ENCODE peak calls at places on chromosomes 4 and X, in seven cellular contexts. P is neural progenitor cell, E is neuronal stem cell, J is mammary epithelial cell, G is GM23248, B is IMR-90, V is kidney. U is an unnamed sample.
A peak's percentile ranks its signal among the peaks of the same experiment; 100 is the strongest.

GRCh38 chr4:23818097-23818648 is 71.7 kb downstream of the PPARGC1A start:
- DNase-seq in P (no peak), E (no peak), J (no peak), G (no peak), B (peak; percentile 32), V (no peak), U (no peak)

GRCh38 chrX:25858273-25858880 is 279.8 kb upstream of the MAGEB18 start:
- DNase-seq in P (no peak), E (no peak), J (no peak), G (no peak), B (no peak), V (no peak), U (no peak)

GRCh38 chrX:17433965-17434364 is 59.0 kb downstream of the NHS start:
- DNase-seq in P (no peak), E (no peak), J (no peak), G (no peak), B (no peak), V (no peak), U (no peak)

GRCh38 chr4:150679767-150680088 is 97.8 kb downstream of the MAB21L2 start:
- DNase-seq in P (no peak), E (no peak), J (no peak), G (peak; percentile 0), B (peak; percentile 8), V (no peak), U (no peak)

GRCh38 chrX:136199365-136199764 is 51.8 kb downstream of the MAP7D3 start:
- DNase-seq in P (no peak), E (no peak), J (peak; percentile 24), G (no peak), B (peak; percentile 69), V (no peak), U (no peak)

GRCh38 chrX:9258346-9259104 is 206.3 kb upstream of the TBL1X start:
- DNase-seq in P (no peak), E (no peak), J (no peak), G (no peak), B (no peak), V (no peak), U (no peak)

GRCh38 chrX:101260435-101260834 is 30.7 kb downstream of the TAF7L start:
- DNase-seq in P (peak; percentile 8), E (no peak), J (no peak), G (peak; percentile 29), B (no peak), V (no peak), U (no peak)

GRCh38 chr4:142683503-142683902 is 162.6 kb downstream of the INPP4B start:
- DNase-seq in P (no peak), E (no peak), J (peak; percentile 34), G (no peak), B (no peak), V (no peak), U (no peak)

GRCh38 chrX:87728024-87728423 is 210.4 kb downstream of the KLHL4 start:
- DNase-seq in P (no peak), E (no peak), J (no peak), G (no peak), B (no peak), V (no peak), U (no peak)

GRCh38 chr4:139672215-139672614 is 6.6 kb downstream of the MGST2 start:
- DNase-seq in P (no peak), E (no peak), J (no peak), G (no peak), B (peak; percentile 26), V (no peak), U (no peak)

GRCh38 chr4:8607603-8608481 is 15.3 kb downstream of the CPZ start:
- DNase-seq in P (peak; percentile 84), E (peak; percentile 70), J (no peak), G (peak; percentile 38), B (no peak), V (no peak), U (peak; percentile 64)

GRCh38 chrX:40474205-40474626 is 106.6 kb upstream of the ATP6AP2 start:
- DNase-seq in P (peak; percentile 93), E (peak; percentile 65), J (peak; percentile 15), G (peak; percentile 28), B (peak; percentile 4), V (peak; percentile 76), U (no peak)

GRCh38 chr4:72449705-72450104 is 119.3 kb downstream of the ADAMTS3 start:
- DNase-seq in P (no peak), E (no peak), J (no peak), G (peak; percentile 71), B (peak; percentile 10), V (no peak), U (no peak)

GRCh38 chr4:78691971-78692814 is 84.0 kb upstream of the BMP2K start:
- DNase-seq in P (no peak), E (no peak), J (no peak), G (peak; percentile 27), B (peak; percentile 16), V (no peak), U (no peak)

GRCh38 chrX:40297949-40298539 is 200.3 kb upstream of the BCOR start:
- DNase-seq in P (peak; percentile 10), E (no peak), J (no peak), G (no peak), B (no peak), V (no peak), U (no peak)

GRCh38 chr4:137367608-137368007 is 164.7 kb downstream of the PCDH18 start:
- DNase-seq in P (no peak), E (no peak), J (peak; percentile 85), G (peak; percentile 81), B (peak; percentile 87), V (no peak), U (no peak)

GRCh38 chrX:153974003-153974725 is 1.6 kb downstream of the TMEM187 start:
- DNase-seq in P (no peak), E (no peak), J (no peak), G (peak; percentile 20), B (no peak), V (peak; percentile 78), U (no peak)

GRCh38 chr4:15400911-15401671 is 26.7 kb upstream of the C1QTNF7 start:
- DNase-seq in P (no peak), E (no peak), J (peak; percentile 55), G (peak; percentile 90), B (peak; percentile 65), V (peak; percentile 85), U (peak; percentile 80)

GRCh38 chr4:57682275-57682674 is 572.1 kb upstream of the IGFBP7 start:
- DNase-seq in P (no peak), E (no peak), J (no peak), G (no peak), B (no peak), V (no peak), U (no peak)

GRCh38 chr4:10108391-10108790 is 8.2 kb downstream of the WDR1 start:
- DNase-seq in P (no peak), E (no peak), J (no peak), G (peak; percentile 30), B (no peak), V (peak; percentile 23), U (no peak)

GRCh38 chr4:10108818-10109783 is 7.5 kb downstream of the WDR1 start:
- DNase-seq in P (no peak), E (no peak), J (peak; percentile 96), G (peak; percentile 66), B (peak; percentile 55), V (peak; percentile 55), U (no peak)

GRCh38 chr4:10106421-10107039 is 10.1 kb downstream of the WDR1 start:
- DNase-seq in P (no peak), E (no peak), J (peak; percentile 98), G (peak; percentile 99), B (peak; percentile 97), V (peak; percentile 91), U (no peak)

GRCh38 chr4:10105920-10106319 is 10.7 kb downstream of the WDR1 start:
- DNase-seq in P (no peak), E (no peak), J (no peak), G (no peak), B (no peak), V (no peak), U (no peak)

GRCh38 chr4:10107111-10108091 is 9.2 kb downstream of the WDR1 start:
- DNase-seq in P (no peak), E (no peak), J (no peak), G (peak; percentile 69), B (peak; percentile 28), V (peak; percentile 66), U (no peak)
- H3K9ac ChIP-seq in P (no peak overlapping the region), E (no peak overlapping the region), J (peak overlapping the region; percentile 14), G (peak overlapping the region; percentile 58), B (peak overlapping the region; percentile 38), V (no peak overlapping the region), U (no peak overlapping the region)

DNA sequence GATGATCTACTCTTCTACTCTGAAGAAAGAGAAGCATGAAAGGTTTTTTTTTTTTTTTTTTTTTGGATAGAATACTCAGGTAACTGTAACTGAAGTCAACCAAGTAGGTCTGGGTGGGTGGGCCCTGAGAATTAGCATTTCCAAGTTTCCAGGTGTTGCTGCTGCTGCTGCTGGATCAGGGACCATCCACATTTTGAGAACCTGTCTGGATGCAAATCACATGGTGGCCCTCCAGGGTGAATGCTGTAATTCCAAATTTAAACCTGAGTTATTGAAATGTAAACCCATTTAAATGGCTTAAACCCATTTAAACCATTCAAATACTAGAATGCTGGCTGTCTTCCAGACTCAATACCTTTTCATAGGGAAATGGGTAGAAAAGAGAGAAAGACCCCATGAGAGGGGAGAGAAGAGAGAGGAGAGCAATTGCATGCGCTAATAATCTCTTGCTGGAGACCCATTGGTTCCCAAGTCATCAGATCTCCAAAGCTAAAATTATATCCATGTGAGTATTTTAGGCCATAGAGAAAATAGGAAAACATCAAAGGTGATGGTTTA is 17.6 kb downstream of the SUPT20HL1 start:
- DNase-seq in P (no peak), E (no peak), J (no peak), G (no peak), B (no peak), V (no peak), U (no peak)
- H3K27ac ChIP-seq in P (no peak overlapping the region), E (no peak overlapping the region), J (no peak overlapping the region), G (no peak overlapping the region), B (no peak overlapping the region), V (no peak overlapping the region), U (no peak overlapping the region)

DNA sequence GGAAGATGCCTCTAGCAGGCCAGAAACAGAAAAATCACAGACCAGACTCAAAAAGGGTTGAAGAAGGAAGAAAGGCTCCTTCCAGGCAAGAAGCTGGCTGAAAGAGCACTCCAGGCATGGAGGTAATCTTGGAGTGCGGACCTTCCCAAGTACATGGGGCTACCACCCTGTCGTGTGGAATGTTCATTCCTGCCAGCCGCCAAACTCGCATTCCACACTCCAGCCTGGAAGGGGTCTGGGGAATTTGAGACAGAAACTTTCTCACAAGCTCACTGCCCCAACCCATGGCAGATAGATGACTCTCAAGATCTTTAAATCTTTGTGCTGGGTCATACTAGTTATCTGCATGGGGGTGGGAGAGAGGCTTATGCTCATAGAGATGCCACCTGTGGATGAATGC is 1521.4 kb upstream of the AGA start:
- DNase-seq in P (peak; percentile 2), E (no peak), J (no peak), G (no peak), B (no peak), V (no peak), U (no peak)
- H3K9me3 ChIP-seq in P (no peaks in the 10 kb centered on the region), E (no peaks in the 10 kb centered on the region), J (peaks cover 16% of the 10 kb centered on the region), G (no peaks in the 10 kb centered on the region), B (peaks cover 6% of the 10 kb centered on the region), V (no peaks in the 10 kb centered on the region), U (no peaks in the 10 kb centered on the region)

DNA sequence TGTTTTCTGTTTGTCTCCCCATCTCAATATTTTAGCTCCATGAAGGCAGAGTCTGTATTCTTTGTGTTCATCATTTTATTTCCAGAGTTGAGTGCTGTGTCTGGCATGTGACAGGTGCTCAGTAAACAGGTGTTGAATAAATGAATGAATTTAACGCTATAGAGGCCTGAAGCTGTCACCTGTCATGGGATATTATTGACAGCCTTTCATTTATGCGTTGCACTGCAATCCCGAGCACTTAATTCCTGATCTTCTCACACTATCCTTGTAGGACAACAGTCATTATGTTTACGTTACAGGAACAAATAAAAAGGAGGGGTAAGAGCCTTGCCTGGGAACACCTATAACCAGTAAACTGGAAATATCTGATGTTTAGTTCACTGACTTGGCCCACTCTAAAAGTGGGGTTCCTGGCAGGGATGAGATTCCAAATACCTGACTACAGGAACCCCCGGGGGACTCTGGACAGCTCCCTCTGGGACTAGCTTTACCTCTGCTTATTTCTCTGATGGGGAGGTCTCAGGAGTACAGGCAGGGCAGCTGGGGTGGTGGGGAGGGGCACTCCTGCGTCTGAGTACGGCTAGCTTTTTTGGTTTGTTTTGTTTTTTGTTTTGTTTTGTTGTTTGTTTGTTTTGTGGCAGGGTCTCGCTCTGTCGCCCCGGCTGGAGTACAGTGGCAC is 36.6 kb downstream of the SEL1L3 start:
- DNase-seq in P (no peak), E (no peak), J (no peak), G (no peak), B (no peak), V (no peak), U (no peak)
- H3K9ac ChIP-seq in P (no peak overlapping the region), E (no peak overlapping the region), J (no peak overlapping the region), G (no peak overlapping the region), B (no peak overlapping the region), V (no peak overlapping the region), U (no peak overlapping the region)